ENCODE peak calls at places on chromosomes 2 and 18, in four cellular contexts. G is CD8-positive, alpha-beta memory T cell; F is endodermal cell; V is lower lobe of right lung. D is an unnamed sample.

GRCh38 chr2:127658146-127658545 is 12.2 kb downstream of the GPR17 start:
- DNase-seq in V (peak; percentile 12), F (no peak), G (no peak), D (no peak)

GRCh38 chr2:232434563-232435374 is 21.2 kb upstream of the ALPI start:
- DNase-seq in F (peak; percentile 52), V (peak; percentile 28), G (no peak), D (no peak)

GRCh38 chr2:97763176-97763845 is 49.9 kb downstream of the ZAP70 start:
- DNase-seq in F (peak; percentile 38), V (no peak), G (no peak), D (no peak)

GRCh38 chr2:28360742-28361293 is 31.8 kb upstream of the FOSL2 start:
- DNase-seq in G (no peak), F (peak; percentile 69), V (no peak), D (no peak)

GRCh38 chr2:74917702-74918619 is 40.5 kb upstream of the POLE4 start:
- DNase-seq in F (no peak), G (no peak), V (no peak), D (no peak)

GRCh38 chr18:332721-333513 is 65.1 kb upstream of the THOC1 start:
- DNase-seq in V (no peak), G (no peak), F (no peak), D (no peak)

GRCh38 chr18:58838946-58839345 is 25.7 kb upstream of the ZNF532 start:
- DNase-seq in F (no peak), G (no peak), V (no peak), D (no peak)

GRCh38 chr2:130755234-130756040 is at the start of gene AMER3:
- DNase-seq in F (peak; percentile 91), V (no peak), G (no peak), D (no peak)

GRCh38 chr2:78532762-78533399 is 492.6 kb upstream of the REG3G start:
- DNase-seq in V (no peak), G (no peak), F (peak; percentile 64), D (no peak)

GRCh38 chr2:41775381-41776025 is 272.3 kb upstream of the PKDCC start:
- DNase-seq in F (no peak), G (no peak), V (no peak), D (no peak)

GRCh38 chr2:98846041-98846440 is 90.0 kb downstream of the CRACDL start:
- DNase-seq in G (no peak), V (no peak), F (no peak), D (no peak)

GRCh38 chr2:97713296-97714083 is at the start of gene ZAP70:
- DNase-seq in G (peak; percentile 77), V (no peak), F (peak; percentile 57), D (no peak)

GRCh38 chr2:176494949-176495353 is 225.7 kb downstream of the MTX2 start:
- DNase-seq in F (no peak), V (peak; percentile 62), G (no peak), D (peak; percentile 8)

GRCh38 chr2:62740221-62740620 is 34.7 kb downstream of the EHBP1 start:
- DNase-seq in V (no peak), G (no peak), F (no peak), D (no peak)

GRCh38 chr2:106782658-106783057 is 103.3 kb downstream of the ST6GAL2 start:
- DNase-seq in V (no peak), F (no peak), G (no peak), D (no peak)

GRCh38 chr2:170142502-170142901 is 35.4 kb upstream of the MYO3B start:
- DNase-seq in G (no peak), V (no peak), F (no peak), D (no peak)

GRCh38 chr2:224158831-224159230 is 119.7 kb upstream of the SERPINE2 start:
- DNase-seq in F (peak; percentile 51), V (no peak), G (no peak), D (no peak)

GRCh38 chr2:61993422-61994024 is 88.0 kb downstream of the COMMD1 start:
- DNase-seq in F (no peak), G (peak; percentile 33), V (no peak), D (no peak)

GRCh38 chr2:237863659-237864029 is 4.2 kb downstream of the RAMP1 start:
- DNase-seq in V (no peak), G (no peak), F (no peak), D (no peak)

GRCh38 chr2:157433335-157433890 is 10.5 kb downstream of the CYTIP start:
- DNase-seq in V (no peak), G (no peak), F (no peak), D (no peak)

GRCh38 chr2:73089270-73090030 is 17.9 kb upstream of the SFXN5 start:
- DNase-seq in V (peak; percentile 67), G (no peak), F (peak; percentile 62), D (no peak)

GRCh38 chr2:212974692-212975091 is 176.7 kb downstream of the IKZF2 start:
- DNase-seq in V (no peak), F (no peak), G (no peak), D (no peak)

GRCh38 chr2:65545818-65546217 is 113.4 kb upstream of the SPRED2 start:
- DNase-seq in V (no peak), G (no peak), F (peak; percentile 74), D (no peak)

GRCh38 chr2:111702119-111702808 is 181.7 kb downstream of the ANAPC1 start:
- DNase-seq in F (peak; percentile 92), G (peak; percentile 26), V (no peak), D (peak; percentile 17)

GRCh38 chr2:160924936-160925353 is 235.3 kb upstream of the TANK start:
- DNase-seq in V (no peak), F (no peak), G (no peak), D (no peak)

GRCh38 chr18:49691177-49691608 is 122.1 kb downstream of the ACAA2 start:
- DNase-seq in G (no peak), V (no peak), F (no peak), D (no peak)

GRCh38 chr2:133303150-133303549 is 265.1 kb downstream of the NCKAP5 start:
- DNase-seq in V (no peak), F (no peak), G (no peak), D (no peak)

GRCh38 chr2:187509667-187510417 is 44.4 kb downstream of the TFPI start:
- DNase-seq in V (no peak), G (no peak), F (no peak), D (no peak)

GRCh38 chr2:196075196-196075595 is 6.6 kb upstream of the DNAH7 start:
- DNase-seq in F (no peak), V (no peak), G (no peak), D (no peak)

GRCh38 chr18:62883937-62884735 is 168.8 kb downstream of the PHLPP1 start:
- DNase-seq in F (no peak), G (no peak), V (no peak), D (no peak)

GRCh38 chr18:62979172-62979571 is 263.8 kb downstream of the PHLPP1 start:
- DNase-seq in V (peak; percentile 68), G (no peak), F (no peak), D (peak; percentile 61)

GRCh38 chr18:67359868-67360838 is 156.4 kb downstream of the DSEL start:
- DNase-seq in F (no peak), V (no peak), G (no peak), D (no peak)

GRCh38 chr2:120904379-120904778 is 168.7 kb downstream of the GLI2 start:
- DNase-seq in G (no peak), V (no peak), F (peak; percentile 61), D (no peak)

GRCh38 chr2:212037062-212037461 is 501.5 kb downstream of the ERBB4 start:
- DNase-seq in F (no peak), V (no peak), G (no peak), D (no peak)

GRCh38 chr2:105184420-105184819 is 57.1 kb upstream of the GPR45 start:
- DNase-seq in V (no peak), F (peak; percentile 74), G (no peak), D (no peak)

GRCh38 chr18:75208055-75208835 is 694 bp downstream of the PTGR3 start:
- DNase-seq in G (peak; percentile 31), V (peak; percentile 72), F (peak; percentile 82), D (peak; percentile 40)

GRCh38 chr2:239311132-239312040 is 89.4 kb downstream of the HDAC4 start:
- DNase-seq in F (peak; percentile 26), V (peak; percentile 80), G (no peak), D (no peak)

DNA sequence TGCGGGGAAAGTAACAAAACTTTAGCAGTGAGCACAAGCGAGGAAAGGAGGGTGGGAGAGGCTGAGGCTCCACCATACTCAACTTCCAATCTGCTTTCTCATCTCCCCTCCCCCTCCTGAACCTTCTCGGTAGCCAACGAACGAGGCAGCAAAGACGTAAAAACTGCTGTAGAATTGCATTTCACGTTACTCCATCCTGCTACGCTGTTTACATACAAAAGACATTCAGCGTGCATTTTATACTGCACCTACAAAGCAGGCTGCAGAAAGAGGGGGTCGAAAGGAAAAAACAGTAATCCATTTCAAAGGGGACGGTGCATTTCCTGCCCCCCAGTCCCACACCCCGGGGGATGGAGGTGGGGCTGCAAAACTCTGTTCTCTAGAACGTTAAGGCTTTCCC is 1.1 kb downstream of the EFEMP1 start:
- DNase-seq in V (no peak), F (peak; percentile 73), G (no peak), D (peak; percentile 0)
- H3K27ac ChIP-seq in V (peak overlapping the region; percentile 70), F (no peak overlapping the region), G (no peak overlapping the region), D (peak overlapping the region; percentile 72)

GRCh38 chr2:158733430-158733755 is 61.7 kb upstream of the DAPL1 start:
- DNase-seq in V (no peak), G (no peak), F (no peak), D (no peak)
- H3K27ac ChIP-seq in V (no peak overlapping the region), G (no peak overlapping the region), F (no peak overlapping the region), D (no peak overlapping the region)

GRCh38 chr2:40228296-40228695 is 223.6 kb downstream of the SLC8A1 start:
- DNase-seq in G (no peak), F (no peak), V (no peak), D (no peak)
- H3K27ac ChIP-seq in G (no peak overlapping the region), F (no peak overlapping the region), V (no peak overlapping the region), D (no peak overlapping the region)

GRCh38 chr2:23595021-23595420 is 210.0 kb downstream of the KLHL29 start:
- DNase-seq in F (no peak), G (no peak), V (no peak), D (no peak)
- H3K27ac ChIP-seq in F (no peak overlapping the region), G (no peak overlapping the region), V (no peak overlapping the region), D (peak overlapping the region; percentile 55)

D was measured in caudate nucleus.